ENCODE peak calls at places on chromosomes 3 and 15, in four cellular contexts. A is prostate gland, I is GM12878, K is spleen. H is an unnamed sample.

GRCh38 chr3:53354945-53355498 is 7.7 kb upstream of the DCP1A start:
- DNase-seq in I (no peak), K (no peak), A (no peak), H (no peak)

GRCh38 chr15:62119224-62119925 is 45.7 kb downstream of the C2CD4B start:
- DNase-seq in K (no peak), I (no peak), A (no peak), H (no peak)

GRCh38 chr3:149120051-149120972 is 9.1 kb upstream of the HPS3 start:
- DNase-seq in K (no peak), I (peak), A (peak), H (no peak)

GRCh38 chr15:66186049-66186825 is 67.3 kb downstream of the MEGF11 start:
- DNase-seq in K (peak), A (no peak), I (no peak), H (no peak)

GRCh38 chr3:126926684-126927404 is 56.1 kb upstream of the PLXNA1 start:
- DNase-seq in A (no peak), I (no peak), K (peak), H (no peak)

GRCh38 chr15:38389924-38390542 is 63.9 kb upstream of the FAM98B start:
- DNase-seq in A (peak), K (no peak), I (peak), H (peak)

GRCh38 chr3:60578936-60579335 is 672.3 kb downstream of the FHIT start:
- DNase-seq in A (no peak), K (no peak), I (no peak), H (no peak)

GRCh38 chr3:13277130-13277783 is 142.9 kb downstream of the NUP210 start:
- DNase-seq in I (no peak), A (peak), K (peak), H (no peak)

GRCh38 chr3:194748229-194748628 is 62.5 kb downstream of the FAM43A start:
- DNase-seq in A (no peak), K (no peak), I (no peak), H (no peak)

GRCh38 chr15:71921191-71921590 is 110.8 kb downstream of the NR2E3 start:
- DNase-seq in K (no peak), A (no peak), I (no peak), H (no peak)

GRCh38 chr3:128084675-128085021 is 32.4 kb downstream of the SEC61A1 start:
- DNase-seq in A (peak), I (no peak), K (no peak), H (no peak)

GRCh38 chr3:123584284-123584987 is 417 bp downstream of the HACD2 start:
- DNase-seq in A (peak), I (no peak), K (no peak), H (peak)

GRCh38 chr15:35557544-35557943 is 11.6 kb upstream of the DPH6 start:
- DNase-seq in A (no peak), K (no peak), I (no peak), H (no peak)

GRCh38 chr3:36596411-36596810 is 167.9 kb downstream of the DCLK3 start:
- DNase-seq in K (no peak), A (no peak), I (no peak), H (no peak)

GRCh38 chr3:25532763-25533162 is 104.7 kb downstream of the RARB start:
- DNase-seq in A (no peak), K (no peak), I (no peak), H (no peak)

GRCh38 chr3:4406746-4407568 is 60.1 kb downstream of the SUMF1 start:
- DNase-seq in A (no peak), I (no peak), K (no peak), H (no peak)

GRCh38 chr15:33029247-33029646 is 165.3 kb downstream of the FMN1 start:
- DNase-seq in A (no peak), I (no peak), K (no peak), H (no peak)

GRCh38 chr3:107193114-107193513 is 184.1 kb upstream of the CCDC54 start:
- DNase-seq in K (no peak), A (no peak), I (no peak), H (no peak)

GRCh38 chr15:66960519-66960918 is 104.9 kb upstream of the SMAD3 start:
- DNase-seq in K (no peak), A (no peak), I (no peak), H (no peak)

GRCh38 chr3:105118905-105119304 is 247.8 kb upstream of the ALCAM start:
- DNase-seq in K (no peak), A (no peak), I (no peak), H (no peak)

GRCh38 chr3:195906865-195907729 is 1.3 kb downstream of the TNK2 start:
- DNase-seq in A (peak), K (peak), I (peak), H (peak)

GRCh38 chr3:143775401-143775970 is 72.8 kb downstream of the SLC9A9 start:
- DNase-seq in K (no peak), A (peak), I (no peak), H (no peak)

GRCh38 chr3:176971613-176972174 is 225.6 kb downstream of the TBL1XR1 start:
- DNase-seq in A (no peak), K (no peak), I (no peak), H (no peak)

GRCh38 chr3:151305778-151306157 is 10.9 kb downstream of the GPR87 start:
- DNase-seq in K (no peak), I (no peak), A (no peak), H (no peak)

GRCh38 chr15:73323956-73324355 is 44.8 kb downstream of the HCN4 start:
- DNase-seq in I (no peak), K (peak), A (no peak), H (no peak)

DNA sequence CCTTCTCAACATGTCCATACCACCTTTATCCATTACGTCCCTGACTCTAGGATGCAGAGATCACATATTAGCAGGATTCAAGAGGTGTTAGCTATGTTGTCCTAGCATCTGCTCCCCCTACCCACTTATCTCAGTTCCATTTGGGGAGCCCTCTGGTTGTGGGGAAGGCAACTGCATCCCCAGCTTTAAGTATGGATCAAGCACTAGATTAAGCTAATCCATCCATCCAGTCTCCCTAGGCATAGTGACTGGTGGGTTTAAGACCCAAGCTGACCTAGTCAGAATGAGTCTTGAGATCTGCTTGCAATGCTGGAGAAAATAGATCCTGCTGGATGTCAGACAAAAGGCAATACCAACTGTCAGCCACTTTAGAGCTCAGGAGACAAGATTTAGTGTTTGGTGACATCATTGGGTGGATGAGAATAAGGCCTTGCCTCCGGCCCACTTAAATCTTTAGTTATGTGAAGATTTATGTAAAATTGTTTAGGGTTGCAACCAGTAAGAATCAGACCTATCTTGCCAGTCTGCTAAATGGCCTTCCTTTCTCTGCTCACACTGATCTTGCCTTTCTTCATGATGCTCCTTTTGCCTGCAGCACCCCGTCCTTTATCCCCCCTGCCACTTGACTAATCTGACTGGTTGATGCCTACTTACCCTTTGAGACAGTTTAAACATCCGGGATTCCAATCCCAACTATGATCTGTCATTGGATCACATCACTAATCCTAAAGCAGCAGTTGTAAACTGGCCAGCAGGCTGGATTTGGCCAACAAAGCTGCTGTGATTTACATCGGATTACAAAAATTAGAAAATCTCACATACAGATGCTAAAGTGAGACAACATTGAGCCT is 2.1 kb upstream of the ISY1 start:
- DNase-seq in K (no peak), A (no peak), I (no peak), H (no peak)
- H3K4me3 ChIP-seq in K (no peak), A (no peak), I (no peak), H (no peak)

GRCh38 chr3:11764931-11765363 is 81.7 kb downstream of the TAMM41 start:
- DNase-seq in I (no peak), A (no peak), K (no peak), H (no peak)
- TF ChIP-seq POLR2AphosphoS5 in I (no peak), A (no peak), K (no peak), H (no peak)

GRCh38 chr3:72655151-72655551 is 193.1 kb downstream of the SHQ1 start:
- DNase-seq in I (no peak), K (no peak), A (peak), H (no peak)
- H3K4me3 ChIP-seq in I (no peak), K (no peak), A (peak), H (no peak)

GRCh38 chr3:50382271-50382670 is 22.9 kb upstream of the TMEM115 start:
- DNase-seq in I (no peak), K (no peak), A (no peak), H (no peak)

GRCh38 chr3:50378757-50379156 is 19.4 kb upstream of the TMEM115 start:
- DNase-seq in K (no peak), I (no peak), A (no peak), H (no peak)

GRCh38 chr3:50381315-50381714 is 22.0 kb upstream of the TMEM115 start:
- DNase-seq in I (no peak), K (no peak), A (no peak), H (no peak)

GRCh38 chr3:50378024-50378423 is 18.7 kb upstream of the TMEM115 start:
- DNase-seq in I (no peak), K (no peak), A (no peak), H (no peak)

DNA sequence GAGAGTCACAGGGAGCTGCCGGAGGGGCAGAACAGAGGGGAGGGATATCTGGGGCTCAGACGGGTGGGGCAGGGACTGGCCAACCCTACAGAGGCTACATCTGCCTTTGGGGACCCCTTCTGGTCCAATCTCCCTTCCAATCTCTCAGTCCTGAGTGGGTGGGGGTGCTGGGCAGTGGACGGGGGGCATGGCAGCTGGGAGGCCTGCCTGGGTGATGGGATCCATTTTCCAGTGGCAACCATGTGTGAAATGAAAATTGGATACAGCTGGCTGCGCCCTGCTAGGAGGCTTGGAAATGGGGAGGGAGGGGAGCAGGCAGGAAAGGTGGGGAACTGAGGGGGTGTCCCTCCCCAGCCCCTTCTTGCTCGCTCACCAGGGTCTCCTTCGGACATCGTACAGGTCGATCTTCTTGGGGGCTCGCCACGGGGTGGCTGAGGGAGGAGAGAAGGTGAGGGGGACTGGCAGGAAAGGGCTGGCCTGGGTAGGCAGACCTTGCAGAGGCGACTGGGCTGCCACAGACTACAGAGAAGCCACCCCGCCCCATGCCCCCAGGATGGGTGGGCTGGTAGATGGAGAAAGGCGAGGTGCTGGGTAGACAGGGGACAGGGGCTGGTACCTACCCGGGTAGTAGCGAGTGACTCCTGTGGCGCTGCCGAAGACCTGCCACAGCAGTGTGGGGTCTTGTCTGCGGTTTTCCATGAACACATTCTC is 21.2 kb upstream of the TMEM115 start:
- DNase-seq in I (no peak), A (no peak), K (no peak), H (no peak)
- TF ChIP-seq POLR2AphosphoS5 in I (no peak), A (no peak), K (no peak), H (no peak)

DNA sequence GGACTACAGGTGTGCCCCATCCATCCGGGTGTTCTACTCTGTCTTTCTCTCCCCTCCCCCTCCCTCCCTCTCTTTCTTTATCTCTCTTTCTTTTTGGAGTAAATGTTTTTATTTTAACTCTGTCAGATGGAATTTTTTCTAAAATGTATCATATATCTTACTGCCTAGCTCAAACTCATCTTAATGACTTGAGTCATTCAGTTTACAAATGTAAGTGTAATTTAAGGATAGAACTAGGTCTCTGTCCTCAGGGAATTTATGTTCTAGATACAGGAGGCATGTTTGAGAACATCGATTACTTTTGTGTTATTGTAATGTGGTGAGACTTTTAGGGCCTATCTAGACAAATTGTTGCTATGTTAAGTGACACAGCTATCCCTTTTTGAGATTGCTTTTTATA is 3.5 kb downstream of the TBC1D23 start:
- DNase-seq in K (no peak), A (no peak), I (no peak), H (no peak)
- H3K4me3 ChIP-seq in K (no peak), A (no peak), I (no peak), H (no peak)

GRCh38 chr3:73069187-73069586 is 7.7 kb downstream of the EBLN2 start:
- DNase-seq in I (no peak), A (no peak), K (no peak), H (no peak)

GRCh38 chr3:73069775-73070444 is 8.5 kb downstream of the EBLN2 start:
- DNase-seq in K (no peak), I (no peak), A (no peak), H (no peak)

GRCh38 chr3:73071952-73072351 is 10.5 kb downstream of the EBLN2 start:
- DNase-seq in K (no peak), I (no peak), A (no peak), H (no peak)

GRCh38 chr3:73072634-73073033 is 11.2 kb downstream of the EBLN2 start:
- DNase-seq in I (no peak), K (no peak), A (no peak), H (no peak)

GRCh38 chr3:73070675-73071575 is 9.5 kb downstream of the EBLN2 start:
- DNase-seq in K (no peak), A (no peak), I (no peak), H (no peak)
- TF ChIP-seq POLR2AphosphoS5 in K (peak), A (no peak), I (no peak), H (no peak)

GRCh38 chr3:50341537-50341936 is 901 bp upstream of the RASSF1 start:
- DNase-seq in I (no peak), A (no peak), K (peak), H (no peak)
- H3K4me3 ChIP-seq in I (peak), A (no peak), K (peak), H (peak)